ENCODE peak calls at places on chromosome 10, in seven cellular contexts. One of them, this sample, is unnamed.

GRCh38 chr10:58341947-58342346 is 7.1 kb downstream of the UBE2D1 start:
- DNase-seq in Panc1: no peak
- DNase-seq in SK-N-SH: no peak
- DNase-seq in GM23338: no peak
- DNase-seq in HCT116: no peak
- DNase-seq in HepG2: no peak
- DNase-seq in stomach: no peak
- DNase-seq in this sample: no peak

GRCh38 chr10:27893320-27894014 is 105.4 kb downstream of the ODAD2 start:
- DNase-seq in HepG2: no peak
- DNase-seq in Panc1: no peak
- DNase-seq in HCT116: peak; percentile 84
- DNase-seq in SK-N-SH: no peak
- DNase-seq in stomach: no peak
- DNase-seq in GM23338: no peak
- DNase-seq in this sample: no peak

GRCh38 chr10:91163709-91164474 is 56.6 kb upstream of the PCGF5 start:
- DNase-seq in HepG2: peak; percentile 60
- DNase-seq in HCT116: peak; percentile 15
- DNase-seq in SK-N-SH: peak; percentile 76
- DNase-seq in GM23338: peak; percentile 43
- DNase-seq in Panc1: no peak
- DNase-seq in stomach: peak; percentile 75
- DNase-seq in this sample: peak; percentile 37

GRCh38 chr10:35184527-35185171 is 58.0 kb downstream of the CREM start:
- DNase-seq in GM23338: no peak
- DNase-seq in HCT116: no peak
- DNase-seq in stomach: no peak
- DNase-seq in SK-N-SH: no peak
- DNase-seq in Panc1: no peak
- DNase-seq in HepG2: no peak
- DNase-seq in this sample: no peak

GRCh38 chr10:97888641-97889262 is 39.1 kb downstream of the GOLGA7B start:
- DNase-seq in SK-N-SH: peak; percentile 88
- DNase-seq in stomach: peak; percentile 67
- DNase-seq in Panc1: no peak
- DNase-seq in GM23338: peak; percentile 56
- DNase-seq in HCT116: peak; percentile 58
- DNase-seq in HepG2: no peak
- DNase-seq in this sample: no peak

GRCh38 chr10:124153601-124153930 is 60.2 kb upstream of the CHST15 start:
- DNase-seq in HepG2: no peak
- DNase-seq in HCT116: peak; percentile 13
- DNase-seq in stomach: no peak
- DNase-seq in SK-N-SH: no peak
- DNase-seq in Panc1: no peak
- DNase-seq in GM23338: no peak
- DNase-seq in this sample: no peak

GRCh38 chr10:27658788-27659187 is 86.8 kb downstream of the MKX start:
- DNase-seq in GM23338: no peak
- DNase-seq in Panc1: no peak
- DNase-seq in SK-N-SH: no peak
- DNase-seq in stomach: no peak
- DNase-seq in HepG2: no peak
- DNase-seq in HCT116: peak; percentile 36
- DNase-seq in this sample: no peak

GRCh38 chr10:75261813-75262725 is 26.3 kb upstream of the COMTD1 start:
- DNase-seq in stomach: no peak
- DNase-seq in HepG2: peak; percentile 24
- DNase-seq in GM23338: no peak
- DNase-seq in Panc1: no peak
- DNase-seq in HCT116: no peak
- DNase-seq in SK-N-SH: peak; percentile 66
- DNase-seq in this sample: no peak

GRCh38 chr10:23196201-23196600 is 4.1 kb downstream of the PTF1A start:
- DNase-seq in HepG2: no peak
- DNase-seq in stomach: no peak
- DNase-seq in GM23338: no peak
- DNase-seq in Panc1: no peak
- DNase-seq in SK-N-SH: no peak
- DNase-seq in HCT116: no peak
- DNase-seq in this sample: no peak

GRCh38 chr10:7872041-7872442 is 53.7 kb downstream of the TAF3 start:
- DNase-seq in stomach: no peak
- DNase-seq in HCT116: peak; percentile 0
- DNase-seq in GM23338: peak; percentile 58
- DNase-seq in HepG2: no peak
- DNase-seq in Panc1: no peak
- DNase-seq in SK-N-SH: peak; percentile 48
- DNase-seq in this sample: no peak

GRCh38 chr10:131200856-131201470 is 110.6 kb downstream of the TCERG1L start:
- DNase-seq in Panc1: no peak
- DNase-seq in GM23338: no peak
- DNase-seq in SK-N-SH: no peak
- DNase-seq in stomach: peak; percentile 17
- DNase-seq in HepG2: no peak
- DNase-seq in HCT116: no peak
- DNase-seq in this sample: no peak

GRCh38 chr10:72053690-72054089 is 34.7 kb downstream of the SPOCK2 start:
- DNase-seq in HCT116: no peak
- DNase-seq in Panc1: no peak
- DNase-seq in stomach: no peak
- DNase-seq in GM23338: no peak
- DNase-seq in SK-N-SH: no peak
- DNase-seq in HepG2: no peak
- DNase-seq in this sample: no peak

GRCh38 chr10:17989908-17990767 is 38.4 kb downstream of the SLC39A12 start:
- DNase-seq in HCT116: peak; percentile 56
- DNase-seq in GM23338: no peak
- DNase-seq in Panc1: peak; percentile 70
- DNase-seq in HepG2: no peak
- DNase-seq in stomach: no peak
- DNase-seq in SK-N-SH: no peak
- DNase-seq in this sample: no peak

GRCh38 chr10:130354555-130354954 is 218.4 kb downstream of the GLRX3 start:
- DNase-seq in stomach: no peak
- DNase-seq in Panc1: no peak
- DNase-seq in GM23338: no peak
- DNase-seq in SK-N-SH: no peak
- DNase-seq in HCT116: no peak
- DNase-seq in HepG2: no peak
- DNase-seq in this sample: no peak

GRCh38 chr10:1552881-1553595 is 184.3 kb downstream of the ADARB2 start:
- DNase-seq in SK-N-SH: no peak
- DNase-seq in HepG2: no peak
- DNase-seq in Panc1: no peak
- DNase-seq in stomach: no peak
- DNase-seq in HCT116: no peak
- DNase-seq in GM23338: no peak
- DNase-seq in this sample: no peak

GRCh38 chr10:85594239-85594638 is 772.4 kb downstream of the GRID1 start:
- DNase-seq in Panc1: no peak
- DNase-seq in HCT116: no peak
- DNase-seq in stomach: no peak
- DNase-seq in GM23338: peak; percentile 2
- DNase-seq in SK-N-SH: no peak
- DNase-seq in HepG2: no peak
- DNase-seq in this sample: no peak

GRCh38 chr10:48509974-48510692 is 94.7 kb downstream of the ARHGAP22 start:
- DNase-seq in GM23338: peak; percentile 43
- DNase-seq in HCT116: no peak
- DNase-seq in Panc1: no peak
- DNase-seq in HepG2: peak; percentile 20
- DNase-seq in SK-N-SH: no peak
- DNase-seq in stomach: peak; percentile 25
- DNase-seq in this sample: peak; percentile 33

GRCh38 chr10:22320591-22321155 is at the start of gene BMI1:
- DNase-seq in SK-N-SH: peak; percentile 95
- DNase-seq in HepG2: peak; percentile 63
- DNase-seq in GM23338: peak; percentile 68
- DNase-seq in HCT116: no peak
- DNase-seq in Panc1: no peak
- DNase-seq in stomach: peak; percentile 72
- DNase-seq in this sample: peak; percentile 45

GRCh38 chr10:72248477-72249151 is 25.1 kb upstream of the DDIT4 start:
- DNase-seq in GM23338: peak; percentile 76
- DNase-seq in HCT116: no peak
- DNase-seq in HepG2: peak; percentile 68
- DNase-seq in SK-N-SH: peak; percentile 35
- DNase-seq in Panc1: no peak
- DNase-seq in stomach: peak; percentile 87
- DNase-seq in this sample: peak; percentile 70

DNA sequence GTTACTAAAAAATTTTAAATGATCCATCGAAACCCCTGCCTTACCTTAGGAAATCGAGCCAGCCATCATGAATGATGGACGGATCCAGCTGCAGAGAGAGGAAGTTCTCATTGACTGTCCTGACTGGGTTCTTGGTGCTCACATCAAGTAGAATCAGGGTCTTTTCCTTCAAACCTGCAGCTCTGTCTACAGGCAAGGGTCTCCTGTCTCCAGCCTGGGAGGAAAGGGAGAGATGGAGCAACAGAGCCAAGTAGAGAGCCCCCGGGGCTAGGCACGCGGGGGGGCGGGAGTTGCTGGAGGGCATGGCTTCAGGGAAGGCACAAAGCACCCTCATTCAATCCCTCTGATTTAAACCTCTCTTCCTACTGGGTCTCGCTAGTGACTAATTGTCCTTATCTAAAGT is at the start of gene HPSE2:
- DNase-seq in HepG2: no peak
- DNase-seq in SK-N-SH: peak; percentile 19
- DNase-seq in stomach: no peak
- DNase-seq in HCT116: no peak
- DNase-seq in Panc1: no peak
- DNase-seq in GM23338: peak; percentile 25
- DNase-seq in this sample: no peak
- H3K4me3 ChIP-seq in HepG2: no peak within 1 kb of the TSS
- H3K4me3 ChIP-seq in SK-N-SH: no peak within 1 kb of the TSS
- H3K4me3 ChIP-seq in stomach: peak within 1 kb of the TSS; percentile 56
- H3K4me3 ChIP-seq in HCT116: no peak within 1 kb of the TSS
- H3K4me3 ChIP-seq in Panc1: no peak within 1 kb of the TSS
- H3K4me3 ChIP-seq in GM23338: peak within 1 kb of the TSS; percentile 75
- H3K4me3 ChIP-seq in this sample: no peak within 1 kb of the TSS

GRCh38 chr10:103609231-103610082 is 116.0 kb downstream of the NEURL1 start:
- DNase-seq in Panc1: no peak
- DNase-seq in HepG2: no peak
- DNase-seq in stomach: no peak
- DNase-seq in HCT116: no peak
- DNase-seq in GM23338: no peak
- DNase-seq in SK-N-SH: no peak
- DNase-seq in this sample: no peak

GRCh38 chr10:103602852-103603155 is 109.3 kb downstream of the NEURL1 start:
- DNase-seq in SK-N-SH: no peak
- DNase-seq in GM23338: no peak
- DNase-seq in Panc1: no peak
- DNase-seq in HCT116: no peak
- DNase-seq in stomach: no peak
- DNase-seq in HepG2: no peak
- DNase-seq in this sample: no peak

GRCh38 chr10:103603382-103603781 is 109.9 kb downstream of the NEURL1 start:
- DNase-seq in SK-N-SH: peak; percentile 16
- DNase-seq in GM23338: no peak
- DNase-seq in stomach: no peak
- DNase-seq in HepG2: no peak
- DNase-seq in HCT116: no peak
- DNase-seq in Panc1: no peak
- DNase-seq in this sample: no peak

GRCh38 chr10:103602028-103602851 is 108.7 kb downstream of the NEURL1 start:
- DNase-seq in HepG2: no peak
- DNase-seq in HCT116: no peak
- DNase-seq in Panc1: no peak
- DNase-seq in SK-N-SH: peak; percentile 23
- DNase-seq in GM23338: no peak
- DNase-seq in stomach: no peak
- DNase-seq in this sample: no peak

DNA sequence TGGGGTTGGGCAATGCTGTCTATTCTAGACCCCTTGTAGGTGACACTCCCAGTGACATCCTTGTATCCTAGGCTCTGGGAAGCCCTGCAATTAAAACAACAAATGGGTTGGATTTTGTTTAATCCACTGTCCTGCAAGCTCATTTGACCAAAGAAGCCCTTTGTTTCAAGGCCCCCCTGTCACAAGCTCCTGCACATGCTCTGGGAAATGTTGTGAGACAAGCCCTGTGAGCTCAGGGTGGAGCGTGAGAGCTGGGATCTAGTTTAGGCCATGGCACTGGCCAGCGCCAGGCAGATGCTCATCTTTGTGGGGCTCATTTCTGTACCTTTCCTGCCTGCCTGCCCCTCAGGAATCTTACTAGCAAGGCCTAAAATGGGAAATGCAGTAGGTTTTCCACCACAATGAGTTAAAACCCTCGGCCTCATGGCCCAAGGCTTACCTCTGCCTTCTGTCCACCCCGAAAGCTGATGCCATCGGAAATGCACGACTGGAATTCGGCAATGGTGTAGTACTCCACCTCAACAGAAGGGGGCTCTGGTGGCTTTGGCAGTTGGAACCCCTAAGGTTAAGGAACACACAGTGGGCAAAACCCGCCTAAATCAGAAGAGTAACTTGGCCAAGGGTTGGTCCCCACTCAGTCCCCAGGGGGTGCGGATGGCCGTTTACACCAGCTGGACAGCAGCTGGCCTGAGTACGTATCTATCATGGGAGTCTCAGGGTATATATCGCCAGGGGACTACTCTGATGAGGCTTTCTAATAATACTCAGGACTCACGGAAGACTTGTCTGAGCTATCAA is 112.1 kb downstream of the NEURL1 start:
- DNase-seq in HepG2: peak; percentile 33
- DNase-seq in Panc1: peak; percentile 8
- DNase-seq in GM23338: peak; percentile 66
- DNase-seq in HCT116: peak; percentile 28
- DNase-seq in SK-N-SH: peak; percentile 79
- DNase-seq in stomach: peak; percentile 53
- DNase-seq in this sample: peak; percentile 45
- TF ChIP-seq POLR2AphosphoS5 in HepG2: no peak
- TF ChIP-seq POLR2AphosphoS5 in Panc1: no peak
- TF ChIP-seq POLR2AphosphoS5 in GM23338: no peak
- TF ChIP-seq POLR2AphosphoS5 in HCT116: no peak
- TF ChIP-seq POLR2AphosphoS5 in SK-N-SH: no peak
- TF ChIP-seq POLR2AphosphoS5 in stomach: no peak
- TF ChIP-seq POLR2AphosphoS5 in this sample: no peak

DNA sequence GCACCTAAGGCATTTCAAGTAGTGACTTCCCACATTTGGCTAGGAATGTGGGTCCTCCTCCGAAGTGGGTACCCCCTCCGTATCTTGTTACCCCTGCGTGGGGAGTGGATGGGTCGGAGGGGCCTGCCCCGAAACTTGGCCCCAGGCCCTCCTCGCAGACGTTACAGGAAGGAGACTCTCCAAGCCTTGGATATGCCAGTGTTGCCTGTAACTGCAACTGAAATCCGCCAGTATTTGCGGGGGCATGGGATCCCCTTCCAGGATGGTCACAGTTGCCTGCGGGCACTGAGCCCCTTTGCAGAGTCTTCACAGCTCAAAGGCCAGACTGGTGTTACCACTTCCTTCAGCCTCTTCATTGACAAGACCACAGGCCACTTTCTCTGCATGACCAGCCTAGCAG is 823 bp downstream of the TWNK start:
- DNase-seq in Panc1: no peak
- DNase-seq in HepG2: no peak
- DNase-seq in stomach: no peak
- DNase-seq in HCT116: no peak
- DNase-seq in GM23338: no peak
- DNase-seq in SK-N-SH: no peak
- DNase-seq in this sample: no peak
- H3K4me3 ChIP-seq in Panc1: peak overlapping the region; percentile 84
- H3K4me3 ChIP-seq in HepG2: peak overlapping the region; percentile 77
- H3K4me3 ChIP-seq in stomach: peak overlapping the region; percentile 93
- H3K4me3 ChIP-seq in HCT116: peak overlapping the region; percentile 96
- H3K4me3 ChIP-seq in GM23338: peak overlapping the region; percentile 100
- H3K4me3 ChIP-seq in SK-N-SH: peak overlapping the region; percentile 98
- H3K4me3 ChIP-seq in this sample: peak overlapping the region; percentile 97

GRCh38 chr10:102651455-102652169 is 7.3 kb downstream of the TRIM8 start:
- DNase-seq in SK-N-SH: no peak
- DNase-seq in HCT116: no peak
- DNase-seq in stomach: no peak
- DNase-seq in Panc1: no peak
- DNase-seq in GM23338: no peak
- DNase-seq in HepG2: no peak
- DNase-seq in this sample: no peak
- TF ChIP-seq POLR2AphosphoS5 in SK-N-SH: no peak
- TF ChIP-seq POLR2AphosphoS5 in HCT116: no peak
- TF ChIP-seq POLR2AphosphoS5 in stomach: no peak
- TF ChIP-seq POLR2AphosphoS5 in Panc1: no peak
- TF ChIP-seq POLR2AphosphoS5 in GM23338: no peak
- TF ChIP-seq POLR2AphosphoS5 in HepG2: no peak
- TF ChIP-seq POLR2AphosphoS5 in this sample: no peak